ENCODE peak calls at places on chromosomes 4 and X, in four cellular contexts. Y is uterus, J is fibroblast of lung, U is foreskin fibroblast. C is an unnamed sample.

GRCh38 chr4:163622351-163623051 is 128.0 kb downstream of the TMA16 start:
- DNase-seq in Y (no peak), U (no peak), J (no peak), C (no peak)

GRCh38 chrX:134453631-134454030 is 6.3 kb upstream of the HPRT1 start:
- DNase-seq in Y (no peak), U (no peak), J (no peak), C (no peak)

GRCh38 chrX:134338527-134338926 is 101.5 kb downstream of the CCDC160 start:
- DNase-seq in J (no peak), U (no peak), Y (no peak), C (no peak)

GRCh38 chr4:108006361-108006760 is 16.7 kb downstream of the HADH start:
- DNase-seq in U (no peak), Y (no peak), J (no peak), C (no peak)

GRCh38 chrX:17689971-17690409 is 47.3 kb upstream of the SCML1 start:
- DNase-seq in U (peak; percentile 48), J (peak; percentile 75), Y (peak; percentile 39), C (peak; percentile 70)

GRCh38 chr4:185559913-185560281 is 24.6 kb upstream of the PDLIM3 start:
- DNase-seq in J (peak; percentile 58), U (no peak), Y (peak; percentile 47), C (peak; percentile 77)

GRCh38 chr4:4182835-4183568 is 43.7 kb downstream of the OTOP1 start:
- DNase-seq in J (peak; percentile 19), Y (no peak), U (no peak), C (peak; percentile 13)

GRCh38 chrX:8879750-8880149 is 78.6 kb upstream of the FAM9A start:
- DNase-seq in U (no peak), Y (no peak), J (peak; percentile 18), C (peak; percentile 22)

GRCh38 chr4:85509882-85510631 is 35.1 kb downstream of the ARHGAP24 start:
- DNase-seq in Y (no peak), U (no peak), J (no peak), C (no peak)

GRCh38 chr4:16636911-16637630 is 261.4 kb downstream of the LDB2 start:
- DNase-seq in Y (no peak), U (peak; percentile 14), J (no peak), C (no peak)

GRCh38 chrX:43629229-43629628 is 26.9 kb upstream of the MAOA start:
- DNase-seq in J (no peak), U (no peak), Y (no peak), C (no peak)

GRCh38 chr4:180757927-180758326 is 1485.3 kb upstream of the TENM3 start:
- DNase-seq in J (no peak), U (no peak), Y (no peak), C (no peak)

GRCh38 chr4:140078366-140078765 is 75.6 kb downstream of the MAML3 start:
- DNase-seq in U (no peak), Y (peak; percentile 41), J (no peak), C (peak; percentile 74)

GRCh38 chrX:50770702-50771101 is 43.3 kb downstream of the SHROOM4 start:
- DNase-seq in J (no peak), U (no peak), Y (no peak), C (no peak)

GRCh38 chr4:15771419-15772058 is 6.6 kb upstream of the CD38 start:
- DNase-seq in U (no peak), J (no peak), Y (no peak), C (no peak)

GRCh38 chr4:81405900-81406401 is 65.8 kb downstream of the RASGEF1B start:
- DNase-seq in Y (no peak), U (peak; percentile 58), J (peak; percentile 89), C (peak; percentile 79)

GRCh38 chr4:76758996-76759395 is 138.9 kb downstream of the SOWAHB start:
- DNase-seq in Y (no peak), U (no peak), J (no peak), C (no peak)

GRCh38 chr4:167114416-167114971 is 119.8 kb downstream of the SPOCK3 start:
- DNase-seq in J (no peak), U (no peak), Y (no peak), C (no peak)

GRCh38 chr4:13907255-13907751 is 279.8 kb upstream of the BOD1L1 start:
- DNase-seq in U (peak; percentile 94), J (peak; percentile 97), Y (no peak), C (peak; percentile 93)

GRCh38 chrX:49273181-49273727 is 3.7 kb downstream of the PPP1R3F start:
- DNase-seq in U (no peak), Y (no peak), J (no peak), C (no peak)

GRCh38 chr4:137981277-137981676 is 260.9 kb downstream of the SLC7A11 start:
- DNase-seq in J (peak; percentile 53), U (peak; percentile 45), Y (no peak), C (peak; percentile 30)

GRCh38 chrX:116379854-116380253 is 56.6 kb upstream of the SLC6A14 start:
- DNase-seq in Y (peak; percentile 10), U (no peak), J (peak; percentile 85), C (peak; percentile 12)

GRCh38 chrX:115616943-115617563 is 56.1 kb downstream of the PLS3 start:
- DNase-seq in J (no peak), Y (no peak), U (peak; percentile 44), C (peak; percentile 55)

GRCh38 chr4:119299221-119300071 is 22.5 kb downstream of the FABP2 start:
- DNase-seq in U (no peak), J (peak; percentile 28), Y (no peak), C (peak; percentile 30)

GRCh38 chrX:18173494-18174180 is 47.0 kb downstream of the BEND2 start:
- DNase-seq in Y (no peak), J (no peak), U (no peak), C (no peak)

GRCh38 chr4:155807021-155807420 is 48.2 kb downstream of the GUCY1B1 start:
- DNase-seq in U (peak; percentile 60), J (peak; percentile 84), Y (no peak), C (no peak)

GRCh38 chr4:75722417-75722816 is 2.0 kb upstream of the USO1 start:
- DNase-seq in U (no peak), J (no peak), Y (no peak), C (no peak)
- H3K4me3 ChIP-seq in U (no peak overlapping the region), J (no peak overlapping the region), Y (no peak overlapping the region), C (no peak overlapping the region)

DNA sequence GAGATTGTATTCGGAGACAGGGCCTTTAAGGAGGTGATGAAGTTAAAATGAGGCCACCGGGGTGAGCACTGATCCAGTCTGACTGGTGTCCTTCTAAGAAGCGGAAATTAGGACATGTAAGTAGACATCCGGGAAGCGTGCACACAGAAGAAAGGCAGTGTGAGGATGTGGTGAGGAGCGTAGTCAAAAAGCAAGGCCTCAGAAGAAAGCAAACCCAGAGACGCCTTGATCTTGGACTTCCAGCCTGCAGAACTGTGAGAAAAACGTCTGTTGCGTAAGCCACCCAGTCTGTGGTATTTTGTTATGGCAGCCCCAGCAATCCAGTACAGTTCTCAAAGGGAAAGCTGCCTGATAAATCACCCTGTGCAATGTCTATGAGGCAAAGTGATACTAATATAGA is 153.5 kb downstream of the KCNIP4 start:
- DNase-seq in U (peak; percentile 23), J (peak; percentile 65), Y (no peak), C (peak; percentile 68)
- TF ChIP-seq CTCF in U (no peak), J (no peak), Y (no peak), C (no peak)

DNA sequence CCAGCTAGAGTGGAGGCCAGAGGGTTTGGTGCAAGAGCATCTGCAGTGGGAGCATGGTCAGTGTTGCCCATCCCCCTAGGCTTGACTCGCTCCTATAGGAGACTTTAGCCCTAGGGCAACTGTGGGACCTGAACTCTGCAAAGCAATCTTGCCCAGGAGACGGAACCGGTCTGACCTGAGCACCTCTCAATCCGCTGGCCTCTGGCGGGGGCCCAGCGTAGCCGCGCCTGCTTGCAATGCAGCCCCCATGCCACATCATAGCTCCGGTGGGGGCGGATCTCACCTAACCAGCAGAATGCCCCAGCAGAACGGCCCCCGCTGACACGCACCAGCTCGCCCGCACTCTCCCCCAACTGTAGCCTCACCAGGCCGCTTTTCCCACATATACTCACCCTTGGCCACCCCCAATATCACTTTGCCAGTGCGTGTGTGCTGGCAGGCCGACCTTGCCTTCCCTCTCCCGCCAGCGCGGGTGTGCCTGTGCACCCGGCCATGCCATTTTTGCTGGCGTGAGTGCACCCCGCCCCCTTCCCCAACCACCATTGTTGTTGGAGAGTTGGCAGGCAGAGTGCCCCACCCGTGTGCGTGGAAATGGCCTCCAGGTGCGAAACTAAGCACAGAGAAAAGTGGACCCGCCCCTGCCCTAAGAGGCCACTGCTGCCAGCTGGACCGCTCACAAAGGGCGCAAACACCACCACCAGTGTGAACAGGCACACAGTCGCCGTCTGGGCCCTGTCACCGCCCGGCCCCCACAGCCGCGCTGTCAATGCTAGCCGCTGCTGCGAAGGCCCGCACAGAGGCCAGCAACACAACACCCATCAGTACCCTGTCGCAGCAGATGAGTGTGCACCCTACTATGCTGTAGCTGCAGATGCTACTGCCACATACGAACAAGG is 5.9 kb downstream of the BEX4 start:
- DNase-seq in J (no peak), U (no peak), Y (no peak), C (no peak)
- H3K4me3 ChIP-seq in J (no peak overlapping the region), U (no peak overlapping the region), Y (no peak overlapping the region), C (no peak overlapping the region)

GRCh38 chrX:87337267-87337666 is 180.3 kb upstream of the KLHL4 start:
- DNase-seq in Y (no peak), J (no peak), U (no peak), C (no peak)
- TF ChIP-seq CTCF in Y (no peak), J (no peak), U (no peak), C (no peak)

GRCh38 chr4:29307755-29308154 is 1412.4 kb upstream of the PCDH7 start:
- DNase-seq in Y (no peak), J (no peak), U (no peak), C (no peak)
- H3K4me3 ChIP-seq in Y (no peak overlapping the region), J (no peak overlapping the region), U (no peak overlapping the region), C (no peak overlapping the region)

GRCh38 chr4:1604706-1605205 is 79.4 kb downstream of the FAM53A start:
- DNase-seq in J (no peak), Y (no peak), U (no peak), C (no peak)
- TF ChIP-seq CTCF in J (no peak), Y (peak; percentile 25), U (no peak), C (no peak)

DNA sequence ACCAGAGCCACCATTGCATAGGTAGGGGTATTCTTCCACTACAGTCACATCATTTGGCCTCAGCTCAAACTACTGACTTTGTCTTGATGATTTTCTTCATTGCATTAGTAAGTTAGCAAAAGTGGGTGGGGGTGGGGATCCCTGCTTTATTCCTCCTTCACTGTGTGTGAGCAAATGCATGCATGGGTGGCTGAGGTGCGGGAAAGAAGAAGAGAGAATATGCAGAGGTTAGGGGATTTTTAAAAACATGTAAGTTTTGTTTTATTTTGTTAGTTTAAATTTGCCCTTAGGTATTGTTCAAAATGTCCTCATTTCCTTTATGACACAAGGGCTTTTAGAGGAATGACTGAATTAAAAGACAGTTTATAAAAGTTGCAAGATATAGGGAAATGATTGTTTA is 79.6 kb upstream of the ATOH1 start:
- DNase-seq in J (no peak), U (no peak), Y (no peak), C (no peak)
- H3K4me3 ChIP-seq in J (no peak overlapping the region), U (no peak overlapping the region), Y (no peak overlapping the region), C (no peak overlapping the region)

DNA sequence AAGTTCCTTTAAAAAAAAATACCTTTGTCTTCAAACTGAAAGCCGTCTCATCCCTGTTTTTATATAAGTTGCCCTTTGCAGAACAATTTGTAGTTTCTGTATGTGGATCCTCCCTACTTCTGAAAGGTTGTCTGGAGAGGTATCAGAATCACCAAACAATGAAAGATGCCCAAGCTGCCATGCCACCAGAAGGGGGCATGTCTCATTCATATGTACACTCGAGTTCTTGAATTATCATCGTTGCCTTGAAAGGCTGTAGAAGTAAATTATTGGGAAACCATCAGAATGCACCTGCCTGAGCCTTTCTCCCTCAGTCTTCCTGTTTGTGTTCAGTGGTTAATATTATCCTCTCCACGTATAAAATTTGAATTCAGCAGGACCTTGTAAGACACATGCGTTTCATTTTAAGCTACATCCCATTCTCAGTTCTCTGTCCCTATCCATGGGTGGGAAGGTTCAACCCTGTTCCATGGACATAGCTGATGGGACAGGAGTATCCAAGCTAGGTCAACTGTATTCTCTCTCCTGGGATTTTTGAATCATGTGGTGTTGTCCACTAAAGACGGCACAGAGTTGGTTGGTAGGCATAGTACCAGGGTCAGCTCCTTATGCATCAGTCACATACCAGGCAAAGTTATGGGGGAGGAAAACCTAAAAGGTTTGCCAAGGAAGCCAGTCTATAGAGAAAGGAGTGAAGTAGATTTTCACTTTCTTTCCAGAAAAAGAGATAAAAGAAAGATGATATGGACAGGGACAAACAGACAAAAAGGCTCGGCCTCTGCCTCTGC is 24.0 kb downstream of the GALNT7 start:
- DNase-seq in J (no peak), U (no peak), Y (no peak), C (no peak)
- TF ChIP-seq CTCF in J (no peak), U (no peak), Y (no peak), C (peak; percentile 7)